ENCODE peak calls at places on chromosomes 4 and X, in six cellular contexts. One of them, this sample, is unnamed.

GRCh38 chrX:84729809-84730208 is 227.6 kb upstream of the HDX start:
- DNase-seq in body of pancreas: peak
- DNase-seq in stimulated activated CD8-positive, alpha-beta memory T cell treated with anti-CD3 and anti-CD28 coated beads, Interleukin-7, amount 100 ng/mL, for 1 hour: no peak
- DNase-seq in anterior cingulate cortex: no peak
- DNase-seq in AG10803: peak
- DNase-seq in NCI-H1105 treated with DMSO at 0.1 percent for 48 hours: peak
- DNase-seq in this sample: peak

GRCh38 chr4:187006189-187006618 is 282.5 kb upstream of the FAT1 start:
- DNase-seq in AG10803: peak
- DNase-seq in body of pancreas: no peak
- DNase-seq in stimulated activated CD8-positive, alpha-beta memory T cell treated with anti-CD3 and anti-CD28 coated beads, Interleukin-7, amount 100 ng/mL, for 1 hour: no peak
- DNase-seq in anterior cingulate cortex: no peak
- DNase-seq in NCI-H1105 treated with DMSO at 0.1 percent for 48 hours: no peak
- DNase-seq in this sample: no peak

GRCh38 chr4:164700471-164700870 is 53.5 kb upstream of the SMIM31 start:
- DNase-seq in body of pancreas: no peak
- DNase-seq in stimulated activated CD8-positive, alpha-beta memory T cell treated with anti-CD3 and anti-CD28 coated beads, Interleukin-7, amount 100 ng/mL, for 1 hour: no peak
- DNase-seq in NCI-H1105 treated with DMSO at 0.1 percent for 48 hours: no peak
- DNase-seq in anterior cingulate cortex: no peak
- DNase-seq in AG10803: no peak
- DNase-seq in this sample: no peak

GRCh38 chr4:1243451-1244080 is 5.4 kb downstream of the CTBP1 start:
- DNase-seq in AG10803: no peak
- DNase-seq in body of pancreas: no peak
- DNase-seq in stimulated activated CD8-positive, alpha-beta memory T cell treated with anti-CD3 and anti-CD28 coated beads, Interleukin-7, amount 100 ng/mL, for 1 hour: no peak
- DNase-seq in NCI-H1105 treated with DMSO at 0.1 percent for 48 hours: no peak
- DNase-seq in anterior cingulate cortex: no peak
- DNase-seq in this sample: no peak

GRCh38 chr4:164442167-164442566 is 311.8 kb upstream of the SMIM31 start:
- DNase-seq in anterior cingulate cortex: no peak
- DNase-seq in AG10803: no peak
- DNase-seq in body of pancreas: no peak
- DNase-seq in NCI-H1105 treated with DMSO at 0.1 percent for 48 hours: no peak
- DNase-seq in stimulated activated CD8-positive, alpha-beta memory T cell treated with anti-CD3 and anti-CD28 coated beads, Interleukin-7, amount 100 ng/mL, for 1 hour: no peak
- DNase-seq in this sample: no peak

GRCh38 chrX:71532078-71532752 is 689 bp upstream of the OGT start:
- DNase-seq in stimulated activated CD8-positive, alpha-beta memory T cell treated with anti-CD3 and anti-CD28 coated beads, Interleukin-7, amount 100 ng/mL, for 1 hour: no peak
- DNase-seq in AG10803: peak
- DNase-seq in anterior cingulate cortex: no peak
- DNase-seq in body of pancreas: peak
- DNase-seq in NCI-H1105 treated with DMSO at 0.1 percent for 48 hours: no peak
- DNase-seq in this sample: peak

GRCh38 chrX:102968216-102968615 is 31.1 kb downstream of the RAB40AL start:
- DNase-seq in stimulated activated CD8-positive, alpha-beta memory T cell treated with anti-CD3 and anti-CD28 coated beads, Interleukin-7, amount 100 ng/mL, for 1 hour: no peak
- DNase-seq in NCI-H1105 treated with DMSO at 0.1 percent for 48 hours: no peak
- DNase-seq in anterior cingulate cortex: no peak
- DNase-seq in body of pancreas: no peak
- DNase-seq in AG10803: no peak
- DNase-seq in this sample: no peak

GRCh38 chrX:47497274-47497673 is 14.3 kb upstream of the ZNF41 start:
- DNase-seq in anterior cingulate cortex: no peak
- DNase-seq in body of pancreas: no peak
- DNase-seq in NCI-H1105 treated with DMSO at 0.1 percent for 48 hours: no peak
- DNase-seq in stimulated activated CD8-positive, alpha-beta memory T cell treated with anti-CD3 and anti-CD28 coated beads, Interleukin-7, amount 100 ng/mL, for 1 hour: no peak
- DNase-seq in AG10803: peak
- DNase-seq in this sample: no peak

GRCh38 chrX:41827886-41828285 is 95.5 kb downstream of the CASK start:
- DNase-seq in body of pancreas: no peak
- DNase-seq in anterior cingulate cortex: no peak
- DNase-seq in AG10803: peak
- DNase-seq in stimulated activated CD8-positive, alpha-beta memory T cell treated with anti-CD3 and anti-CD28 coated beads, Interleukin-7, amount 100 ng/mL, for 1 hour: no peak
- DNase-seq in NCI-H1105 treated with DMSO at 0.1 percent for 48 hours: no peak
- DNase-seq in this sample: no peak

GRCh38 chrX:3717742-3718420 is 4.4 kb upstream of the PRKX start:
- DNase-seq in AG10803: no peak
- DNase-seq in body of pancreas: no peak
- DNase-seq in anterior cingulate cortex: no peak
- DNase-seq in NCI-H1105 treated with DMSO at 0.1 percent for 48 hours: no peak
- DNase-seq in stimulated activated CD8-positive, alpha-beta memory T cell treated with anti-CD3 and anti-CD28 coated beads, Interleukin-7, amount 100 ng/mL, for 1 hour: no peak
- DNase-seq in this sample: no peak

GRCh38 chrX:133171962-133172708 is 46.0 kb downstream of the TFDP3 start:
- DNase-seq in body of pancreas: peak
- DNase-seq in NCI-H1105 treated with DMSO at 0.1 percent for 48 hours: peak
- DNase-seq in stimulated activated CD8-positive, alpha-beta memory T cell treated with anti-CD3 and anti-CD28 coated beads, Interleukin-7, amount 100 ng/mL, for 1 hour: no peak
- DNase-seq in AG10803: no peak
- DNase-seq in anterior cingulate cortex: no peak
- DNase-seq in this sample: no peak

GRCh38 chr4:184355111-184355604 is 119.2 kb downstream of the IRF2 start:
- DNase-seq in anterior cingulate cortex: no peak
- DNase-seq in stimulated activated CD8-positive, alpha-beta memory T cell treated with anti-CD3 and anti-CD28 coated beads, Interleukin-7, amount 100 ng/mL, for 1 hour: no peak
- DNase-seq in AG10803: peak
- DNase-seq in body of pancreas: peak
- DNase-seq in NCI-H1105 treated with DMSO at 0.1 percent for 48 hours: no peak
- DNase-seq in this sample: no peak

GRCh38 chrX:73963682-73964081 is 340.3 kb upstream of the ZCCHC13 start:
- DNase-seq in anterior cingulate cortex: no peak
- DNase-seq in NCI-H1105 treated with DMSO at 0.1 percent for 48 hours: no peak
- DNase-seq in body of pancreas: no peak
- DNase-seq in AG10803: no peak
- DNase-seq in stimulated activated CD8-positive, alpha-beta memory T cell treated with anti-CD3 and anti-CD28 coated beads, Interleukin-7, amount 100 ng/mL, for 1 hour: no peak
- DNase-seq in this sample: no peak

GRCh38 chrX:135383249-135383648 is 38.5 kb upstream of the SMIM10L2A start:
- DNase-seq in AG10803: no peak
- DNase-seq in NCI-H1105 treated with DMSO at 0.1 percent for 48 hours: no peak
- DNase-seq in anterior cingulate cortex: no peak
- DNase-seq in stimulated activated CD8-positive, alpha-beta memory T cell treated with anti-CD3 and anti-CD28 coated beads, Interleukin-7, amount 100 ng/mL, for 1 hour: no peak
- DNase-seq in body of pancreas: no peak
- DNase-seq in this sample: no peak

GRCh38 chrX:108415891-108416290 is 22.3 kb downstream of the COL4A6 start:
- DNase-seq in anterior cingulate cortex: no peak
- DNase-seq in stimulated activated CD8-positive, alpha-beta memory T cell treated with anti-CD3 and anti-CD28 coated beads, Interleukin-7, amount 100 ng/mL, for 1 hour: no peak
- DNase-seq in NCI-H1105 treated with DMSO at 0.1 percent for 48 hours: no peak
- DNase-seq in body of pancreas: no peak
- DNase-seq in AG10803: no peak
- DNase-seq in this sample: no peak

GRCh38 chr4:182789588-182789987 is 127.6 kb downstream of the DCTD start:
- DNase-seq in body of pancreas: no peak
- DNase-seq in stimulated activated CD8-positive, alpha-beta memory T cell treated with anti-CD3 and anti-CD28 coated beads, Interleukin-7, amount 100 ng/mL, for 1 hour: no peak
- DNase-seq in AG10803: no peak
- DNase-seq in anterior cingulate cortex: no peak
- DNase-seq in NCI-H1105 treated with DMSO at 0.1 percent for 48 hours: peak
- DNase-seq in this sample: no peak

GRCh38 chrX:10074241-10074941 is 82.4 kb upstream of the CLCN4 start:
- DNase-seq in body of pancreas: no peak
- DNase-seq in AG10803: no peak
- DNase-seq in anterior cingulate cortex: no peak
- DNase-seq in stimulated activated CD8-positive, alpha-beta memory T cell treated with anti-CD3 and anti-CD28 coated beads, Interleukin-7, amount 100 ng/mL, for 1 hour: no peak
- DNase-seq in NCI-H1105 treated with DMSO at 0.1 percent for 48 hours: no peak
- DNase-seq in this sample: peak

GRCh38 chrX:103556941-103557340 is 28.4 kb upstream of the TCEAL4 start:
- DNase-seq in body of pancreas: no peak
- DNase-seq in anterior cingulate cortex: no peak
- DNase-seq in AG10803: no peak
- DNase-seq in NCI-H1105 treated with DMSO at 0.1 percent for 48 hours: no peak
- DNase-seq in stimulated activated CD8-positive, alpha-beta memory T cell treated with anti-CD3 and anti-CD28 coated beads, Interleukin-7, amount 100 ng/mL, for 1 hour: no peak
- DNase-seq in this sample: no peak

GRCh38 chr4:181822005-181822375 is 421.2 kb upstream of the TENM3 start:
- DNase-seq in body of pancreas: no peak
- DNase-seq in NCI-H1105 treated with DMSO at 0.1 percent for 48 hours: peak
- DNase-seq in AG10803: no peak
- DNase-seq in stimulated activated CD8-positive, alpha-beta memory T cell treated with anti-CD3 and anti-CD28 coated beads, Interleukin-7, amount 100 ng/mL, for 1 hour: no peak
- DNase-seq in anterior cingulate cortex: no peak
- DNase-seq in this sample: no peak

This sample was measured in activated CD8-positive, alpha-beta memory T cell treated with anti-CD3 and anti-CD28 coated beads for 24 hours.